ENCODE peak calls at places on chromosomes 16 and 17, in six cellular contexts. One of them, this sample, is unnamed.

GRCh38 chr17:32264823-32265191 is 825 bp upstream of the RHBDL3 start:
- DNase-seq in HT-29: no peak
- DNase-seq in naive B cell: no peak
- DNase-seq in cardiac muscle cell: no peak
- DNase-seq in stimulated activated CD4-positive, alpha-beta T cell treated with anti-CD3 and anti-CD28 coated beads, TNF-alpha, amount 100 ng/mL, for 4 hours: no peak
- DNase-seq in GOT3: no peak
- DNase-seq in this sample: no peak

GRCh38 chr17:39676198-39676819 is 8.1 kb downstream of the PNMT start:
- DNase-seq in HT-29: peak
- DNase-seq in GOT3: no peak
- DNase-seq in naive B cell: peak
- DNase-seq in stimulated activated CD4-positive, alpha-beta T cell treated with anti-CD3 and anti-CD28 coated beads, TNF-alpha, amount 100 ng/mL, for 4 hours: no peak
- DNase-seq in cardiac muscle cell: peak
- DNase-seq in this sample: peak

GRCh38 chr17:74677558-74678466 is 34.9 kb downstream of the CD300LF start:
- DNase-seq in naive B cell: no peak
- DNase-seq in stimulated activated CD4-positive, alpha-beta T cell treated with anti-CD3 and anti-CD28 coated beads, TNF-alpha, amount 100 ng/mL, for 4 hours: no peak
- DNase-seq in GOT3: no peak
- DNase-seq in HT-29: no peak
- DNase-seq in cardiac muscle cell: peak
- DNase-seq in this sample: no peak

GRCh38 chr16:71572497-71573116 is 4.3 kb downstream of the TAT start:
- DNase-seq in stimulated activated CD4-positive, alpha-beta T cell treated with anti-CD3 and anti-CD28 coated beads, TNF-alpha, amount 100 ng/mL, for 4 hours: no peak
- DNase-seq in cardiac muscle cell: no peak
- DNase-seq in naive B cell: no peak
- DNase-seq in GOT3: no peak
- DNase-seq in HT-29: peak
- DNase-seq in this sample: no peak

GRCh38 chr17:78999947-79000395 is 9.6 kb downstream of the CANT1 start:
- DNase-seq in stimulated activated CD4-positive, alpha-beta T cell treated with anti-CD3 and anti-CD28 coated beads, TNF-alpha, amount 100 ng/mL, for 4 hours: no peak
- DNase-seq in cardiac muscle cell: no peak
- DNase-seq in naive B cell: no peak
- DNase-seq in GOT3: no peak
- DNase-seq in HT-29: no peak
- DNase-seq in this sample: no peak

GRCh38 chr16:15765880-15766279 is 90.9 kb downstream of the MYH11 start:
- DNase-seq in stimulated activated CD4-positive, alpha-beta T cell treated with anti-CD3 and anti-CD28 coated beads, TNF-alpha, amount 100 ng/mL, for 4 hours: no peak
- DNase-seq in GOT3: no peak
- DNase-seq in naive B cell: peak
- DNase-seq in cardiac muscle cell: peak
- DNase-seq in HT-29: peak
- DNase-seq in this sample: peak

GRCh38 chr16:21603920-21604319 is 4.5 kb downstream of the METTL9 start:
- DNase-seq in naive B cell: no peak
- DNase-seq in HT-29: no peak
- DNase-seq in cardiac muscle cell: peak
- DNase-seq in GOT3: no peak
- DNase-seq in stimulated activated CD4-positive, alpha-beta T cell treated with anti-CD3 and anti-CD28 coated beads, TNF-alpha, amount 100 ng/mL, for 4 hours: no peak
- DNase-seq in this sample: no peak

GRCh38 chr17:19361326-19361725 is 1.2 kb downstream of the B9D1 start:
- DNase-seq in cardiac muscle cell: no peak
- DNase-seq in GOT3: no peak
- DNase-seq in stimulated activated CD4-positive, alpha-beta T cell treated with anti-CD3 and anti-CD28 coated beads, TNF-alpha, amount 100 ng/mL, for 4 hours: no peak
- DNase-seq in naive B cell: no peak
- DNase-seq in HT-29: no peak
- DNase-seq in this sample: no peak

GRCh38 chr17:45429338-45430005 is 3.2 kb downstream of the ARHGAP27 start:
- DNase-seq in GOT3: no peak
- DNase-seq in HT-29: no peak
- DNase-seq in stimulated activated CD4-positive, alpha-beta T cell treated with anti-CD3 and anti-CD28 coated beads, TNF-alpha, amount 100 ng/mL, for 4 hours: no peak
- DNase-seq in naive B cell: no peak
- DNase-seq in cardiac muscle cell: peak
- DNase-seq in this sample: no peak

GRCh38 chr17:80945736-80946135 is 45.9 kb upstream of the CHMP6 start:
- DNase-seq in GOT3: no peak
- DNase-seq in naive B cell: no peak
- DNase-seq in HT-29: no peak
- DNase-seq in stimulated activated CD4-positive, alpha-beta T cell treated with anti-CD3 and anti-CD28 coated beads, TNF-alpha, amount 100 ng/mL, for 4 hours: no peak
- DNase-seq in cardiac muscle cell: no peak
- DNase-seq in this sample: no peak

GRCh38 chr16:14456793-14457481 is 173.1 kb downstream of the PARN start:
- DNase-seq in GOT3: no peak
- DNase-seq in naive B cell: no peak
- DNase-seq in cardiac muscle cell: no peak
- DNase-seq in stimulated activated CD4-positive, alpha-beta T cell treated with anti-CD3 and anti-CD28 coated beads, TNF-alpha, amount 100 ng/mL, for 4 hours: no peak
- DNase-seq in HT-29: no peak
- DNase-seq in this sample: no peak

GRCh38 chr17:81646869-81647600 is 9.3 kb downstream of the PDE6G start:
- DNase-seq in cardiac muscle cell: no peak
- DNase-seq in GOT3: no peak
- DNase-seq in stimulated activated CD4-positive, alpha-beta T cell treated with anti-CD3 and anti-CD28 coated beads, TNF-alpha, amount 100 ng/mL, for 4 hours: no peak
- DNase-seq in naive B cell: no peak
- DNase-seq in HT-29: no peak
- DNase-seq in this sample: no peak

GRCh38 chr17:50563095-50563511 is 2.6 kb downstream of the CACNA1G start:
- DNase-seq in stimulated activated CD4-positive, alpha-beta T cell treated with anti-CD3 and anti-CD28 coated beads, TNF-alpha, amount 100 ng/mL, for 4 hours: no peak
- DNase-seq in GOT3: no peak
- DNase-seq in cardiac muscle cell: no peak
- DNase-seq in HT-29: no peak
- DNase-seq in naive B cell: no peak
- DNase-seq in this sample: no peak

GRCh38 chr17:20059728-20060188 is 50.6 kb downstream of the SPECC1 start:
- DNase-seq in HT-29: peak
- DNase-seq in stimulated activated CD4-positive, alpha-beta T cell treated with anti-CD3 and anti-CD28 coated beads, TNF-alpha, amount 100 ng/mL, for 4 hours: no peak
- DNase-seq in naive B cell: no peak
- DNase-seq in GOT3: no peak
- DNase-seq in cardiac muscle cell: no peak
- DNase-seq in this sample: no peak

GRCh38 chr16:3599121-3599520 is 12.3 kb downstream of the SLX4 start:
- DNase-seq in GOT3: no peak
- DNase-seq in cardiac muscle cell: no peak
- DNase-seq in naive B cell: no peak
- DNase-seq in HT-29: no peak
- DNase-seq in stimulated activated CD4-positive, alpha-beta T cell treated with anti-CD3 and anti-CD28 coated beads, TNF-alpha, amount 100 ng/mL, for 4 hours: no peak
- DNase-seq in this sample: no peak

GRCh38 chr17:38761612-38762011 is 9.1 kb downstream of the PSMB3 start:
- DNase-seq in GOT3: no peak
- DNase-seq in naive B cell: no peak
- DNase-seq in HT-29: peak
- DNase-seq in stimulated activated CD4-positive, alpha-beta T cell treated with anti-CD3 and anti-CD28 coated beads, TNF-alpha, amount 100 ng/mL, for 4 hours: no peak
- DNase-seq in cardiac muscle cell: peak
- DNase-seq in this sample: peak

GRCh38 chr17:57461082-57461481 is 204.8 kb downstream of the MSI2 start:
- DNase-seq in GOT3: no peak
- DNase-seq in cardiac muscle cell: no peak
- DNase-seq in HT-29: no peak
- DNase-seq in naive B cell: no peak
- DNase-seq in stimulated activated CD4-positive, alpha-beta T cell treated with anti-CD3 and anti-CD28 coated beads, TNF-alpha, amount 100 ng/mL, for 4 hours: no peak
- DNase-seq in this sample: no peak

GRCh38 chr16:58187092-58187491 is 10.8 kb downstream of the CSNK2A2 start:
- DNase-seq in HT-29: no peak
- DNase-seq in cardiac muscle cell: no peak
- DNase-seq in naive B cell: no peak
- DNase-seq in GOT3: no peak
- DNase-seq in stimulated activated CD4-positive, alpha-beta T cell treated with anti-CD3 and anti-CD28 coated beads, TNF-alpha, amount 100 ng/mL, for 4 hours: no peak
- DNase-seq in this sample: no peak

GRCh38 chr16:19844945-19845641 is 39.6 kb downstream of the GPRC5B start:
- DNase-seq in stimulated activated CD4-positive, alpha-beta T cell treated with anti-CD3 and anti-CD28 coated beads, TNF-alpha, amount 100 ng/mL, for 4 hours: no peak
- DNase-seq in GOT3: no peak
- DNase-seq in cardiac muscle cell: no peak
- DNase-seq in naive B cell: no peak
- DNase-seq in HT-29: no peak
- DNase-seq in this sample: no peak

GRCh38 chr16:49491736-49492089 is 118.1 kb downstream of the C16orf78 start:
- DNase-seq in cardiac muscle cell: peak
- DNase-seq in naive B cell: no peak
- DNase-seq in GOT3: no peak
- DNase-seq in stimulated activated CD4-positive, alpha-beta T cell treated with anti-CD3 and anti-CD28 coated beads, TNF-alpha, amount 100 ng/mL, for 4 hours: no peak
- DNase-seq in HT-29: no peak
- DNase-seq in this sample: no peak

GRCh38 chr16:30397056-30397455 is 1.8 kb downstream of the ZNF48 start:
- DNase-seq in GOT3: no peak
- DNase-seq in HT-29: no peak
- DNase-seq in cardiac muscle cell: no peak
- DNase-seq in stimulated activated CD4-positive, alpha-beta T cell treated with anti-CD3 and anti-CD28 coated beads, TNF-alpha, amount 100 ng/mL, for 4 hours: no peak
- DNase-seq in naive B cell: no peak
- DNase-seq in this sample: no peak

GRCh38 chr17:63701477-63702222 is 1.7 kb upstream of the LIMD2 start:
- DNase-seq in cardiac muscle cell: no peak
- DNase-seq in stimulated activated CD4-positive, alpha-beta T cell treated with anti-CD3 and anti-CD28 coated beads, TNF-alpha, amount 100 ng/mL, for 4 hours: peak
- DNase-seq in HT-29: no peak
- DNase-seq in GOT3: no peak
- DNase-seq in naive B cell: peak
- DNase-seq in this sample: peak

GRCh38 chr16:19911747-19912146 is 27.1 kb upstream of the GPRC5B start:
- DNase-seq in cardiac muscle cell: no peak
- DNase-seq in GOT3: no peak
- DNase-seq in HT-29: no peak
- DNase-seq in naive B cell: no peak
- DNase-seq in stimulated activated CD4-positive, alpha-beta T cell treated with anti-CD3 and anti-CD28 coated beads, TNF-alpha, amount 100 ng/mL, for 4 hours: no peak
- DNase-seq in this sample: no peak

GRCh38 chr16:85673529-85674417 is 15.0 kb downstream of the GINS2 start:
- DNase-seq in HT-29: peak
- DNase-seq in naive B cell: no peak
- DNase-seq in stimulated activated CD4-positive, alpha-beta T cell treated with anti-CD3 and anti-CD28 coated beads, TNF-alpha, amount 100 ng/mL, for 4 hours: no peak
- DNase-seq in cardiac muscle cell: no peak
- DNase-seq in GOT3: no peak
- DNase-seq in this sample: no peak

GRCh38 chr16:19088341-19088916 is 21.0 kb downstream of the COQ7 start:
- DNase-seq in GOT3: no peak
- DNase-seq in HT-29: no peak
- DNase-seq in stimulated activated CD4-positive, alpha-beta T cell treated with anti-CD3 and anti-CD28 coated beads, TNF-alpha, amount 100 ng/mL, for 4 hours: no peak
- DNase-seq in naive B cell: no peak
- DNase-seq in cardiac muscle cell: no peak
- DNase-seq in this sample: no peak

GRCh38 chr16:66275795-66276428 is 90.6 kb upstream of the CDH5 start:
- DNase-seq in GOT3: no peak
- DNase-seq in HT-29: peak
- DNase-seq in naive B cell: no peak
- DNase-seq in stimulated activated CD4-positive, alpha-beta T cell treated with anti-CD3 and anti-CD28 coated beads, TNF-alpha, amount 100 ng/mL, for 4 hours: no peak
- DNase-seq in cardiac muscle cell: peak
- DNase-seq in this sample: peak

GRCh38 chr17:77490361-77491183 is 349.8 kb downstream of the SEC14L1 start:
- DNase-seq in HT-29: no peak
- DNase-seq in naive B cell: no peak
- DNase-seq in stimulated activated CD4-positive, alpha-beta T cell treated with anti-CD3 and anti-CD28 coated beads, TNF-alpha, amount 100 ng/mL, for 4 hours: no peak
- DNase-seq in GOT3: no peak
- DNase-seq in cardiac muscle cell: no peak
- DNase-seq in this sample: no peak

GRCh38 chr16:72927199-72928088 is 120.5 kb downstream of the ZFHX3 start:
- DNase-seq in stimulated activated CD4-positive, alpha-beta T cell treated with anti-CD3 and anti-CD28 coated beads, TNF-alpha, amount 100 ng/mL, for 4 hours: no peak
- DNase-seq in naive B cell: no peak
- DNase-seq in HT-29: peak
- DNase-seq in GOT3: peak
- DNase-seq in cardiac muscle cell: no peak
- DNase-seq in this sample: no peak

GRCh38 chr17:71349908-71350600 is 770.8 kb upstream of the SOX9 start:
- DNase-seq in stimulated activated CD4-positive, alpha-beta T cell treated with anti-CD3 and anti-CD28 coated beads, TNF-alpha, amount 100 ng/mL, for 4 hours: no peak
- DNase-seq in HT-29: no peak
- DNase-seq in GOT3: no peak
- DNase-seq in naive B cell: no peak
- DNase-seq in cardiac muscle cell: no peak
- DNase-seq in this sample: no peak